ENCODE peak calls at places on chromosomes 1 and 21, in six cellular contexts. One of them, this sample, is unnamed.

GRCh38 chr1:151526735-151527520 is 13.2 kb upstream of the TUFT1 start:
- DNase-seq in endothelial cell of umbilical vein: no peak
- DNase-seq in astrocyte of the cerebellum: no peak
- DNase-seq in esophagus squamous epithelium: no peak
- DNase-seq in MM.1S: no peak
- DNase-seq in AG10803: no peak
- DNase-seq in this sample: no peak

GRCh38 chr1:186033744-186034345 is 299.7 kb downstream of the HMCN1 start:
- DNase-seq in AG10803: peak; percentile 16
- DNase-seq in esophagus squamous epithelium: no peak
- DNase-seq in MM.1S: no peak
- DNase-seq in astrocyte of the cerebellum: no peak
- DNase-seq in endothelial cell of umbilical vein: peak; percentile 50
- DNase-seq in this sample: peak; percentile 18

GRCh38 chr1:58618303-58618702 is 41.3 kb upstream of the TACSTD2 start:
- DNase-seq in MM.1S: no peak
- DNase-seq in endothelial cell of umbilical vein: peak; percentile 96
- DNase-seq in esophagus squamous epithelium: peak; percentile 4
- DNase-seq in AG10803: peak; percentile 96
- DNase-seq in astrocyte of the cerebellum: peak; percentile 45
- DNase-seq in this sample: peak; percentile 42

GRCh38 chr1:44328767-44329416 is 26.2 kb downstream of the ERI3 start:
- DNase-seq in AG10803: no peak
- DNase-seq in esophagus squamous epithelium: no peak
- DNase-seq in astrocyte of the cerebellum: no peak
- DNase-seq in MM.1S: no peak
- DNase-seq in endothelial cell of umbilical vein: no peak
- DNase-seq in this sample: no peak

GRCh38 chr1:55050283-55050682 is 10.9 kb downstream of the PCSK9 start:
- DNase-seq in astrocyte of the cerebellum: peak; percentile 83
- DNase-seq in AG10803: peak; percentile 58
- DNase-seq in endothelial cell of umbilical vein: no peak
- DNase-seq in MM.1S: no peak
- DNase-seq in esophagus squamous epithelium: no peak
- DNase-seq in this sample: peak; percentile 85

GRCh38 chr1:93219443-93219842 is 38.9 kb downstream of the CCDC18 start:
- DNase-seq in AG10803: no peak
- DNase-seq in astrocyte of the cerebellum: peak; percentile 24
- DNase-seq in endothelial cell of umbilical vein: no peak
- DNase-seq in esophagus squamous epithelium: no peak
- DNase-seq in MM.1S: peak; percentile 58
- DNase-seq in this sample: peak; percentile 14

GRCh38 chr1:66533804-66534745 is at the start of gene SGIP1:
- DNase-seq in esophagus squamous epithelium: no peak
- DNase-seq in endothelial cell of umbilical vein: peak; percentile 88
- DNase-seq in astrocyte of the cerebellum: no peak
- DNase-seq in AG10803: peak; percentile 80
- DNase-seq in MM.1S: no peak
- DNase-seq in this sample: peak; percentile 76

GRCh38 chr1:171127481-171127880 is 36.8 kb downstream of the FMO3 start:
- DNase-seq in astrocyte of the cerebellum: peak; percentile 95
- DNase-seq in esophagus squamous epithelium: no peak
- DNase-seq in endothelial cell of umbilical vein: no peak
- DNase-seq in MM.1S: no peak
- DNase-seq in AG10803: peak; percentile 88
- DNase-seq in this sample: peak; percentile 87

GRCh38 chr1:245765241-245766000 is 610.6 kb downstream of the KIF26B start:
- DNase-seq in MM.1S: no peak
- DNase-seq in AG10803: peak; percentile 36
- DNase-seq in endothelial cell of umbilical vein: peak; percentile 26
- DNase-seq in astrocyte of the cerebellum: no peak
- DNase-seq in esophagus squamous epithelium: no peak
- DNase-seq in this sample: peak; percentile 80

GRCh38 chr1:207654320-207654719 is 9.4 kb downstream of the CR1L start:
- DNase-seq in AG10803: peak; percentile 3
- DNase-seq in astrocyte of the cerebellum: no peak
- DNase-seq in endothelial cell of umbilical vein: peak; percentile 6
- DNase-seq in MM.1S: no peak
- DNase-seq in esophagus squamous epithelium: no peak
- DNase-seq in this sample: no peak

GRCh38 chr1:211305044-211305443 is 21.6 kb upstream of the TRAF5 start:
- DNase-seq in astrocyte of the cerebellum: no peak
- DNase-seq in esophagus squamous epithelium: no peak
- DNase-seq in AG10803: peak; percentile 42
- DNase-seq in endothelial cell of umbilical vein: no peak
- DNase-seq in MM.1S: peak; percentile 5
- DNase-seq in this sample: peak; percentile 39

GRCh38 chr1:47558601-47559593 is 121.1 kb downstream of the FOXD2 start:
- DNase-seq in esophagus squamous epithelium: no peak
- DNase-seq in MM.1S: no peak
- DNase-seq in astrocyte of the cerebellum: no peak
- DNase-seq in endothelial cell of umbilical vein: peak; percentile 34
- DNase-seq in AG10803: no peak
- DNase-seq in this sample: no peak

GRCh38 chr1:56911098-56911497 is 54.7 kb downstream of the C8B start:
- DNase-seq in astrocyte of the cerebellum: no peak
- DNase-seq in esophagus squamous epithelium: no peak
- DNase-seq in endothelial cell of umbilical vein: no peak
- DNase-seq in MM.1S: no peak
- DNase-seq in AG10803: peak; percentile 72
- DNase-seq in this sample: no peak

DNA sequence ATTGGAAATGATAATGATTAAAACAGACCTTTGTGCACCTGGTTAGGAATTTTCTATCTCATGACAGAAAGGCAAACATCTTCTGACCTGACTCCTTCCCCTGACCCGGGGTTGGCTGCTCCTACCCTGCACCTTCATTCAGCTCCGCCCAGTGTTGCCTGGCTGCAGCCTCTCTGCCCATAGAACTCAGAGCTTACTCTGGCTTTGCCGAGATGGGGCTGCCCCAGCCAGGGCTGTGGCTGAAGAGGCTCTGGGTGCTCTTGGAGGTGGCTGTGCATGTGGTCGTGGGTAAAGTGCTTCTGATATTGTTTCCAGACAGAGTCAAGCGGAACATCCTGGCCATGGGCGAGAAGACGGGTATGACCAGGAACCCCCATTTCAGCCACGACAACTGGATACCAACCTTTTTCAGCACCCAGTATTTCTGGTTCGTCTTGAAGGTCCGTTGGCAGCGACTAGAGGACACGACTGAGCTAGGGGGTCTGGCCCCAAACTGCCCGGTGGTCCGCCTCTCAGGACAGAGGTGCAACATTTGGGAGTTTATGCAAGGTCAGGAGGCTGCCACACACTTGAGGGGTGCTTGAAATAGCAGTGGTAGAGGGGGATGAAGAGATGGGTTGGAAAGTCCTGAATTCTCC is at the start of gene DIO1:
- DNase-seq in esophagus squamous epithelium: no peak
- DNase-seq in endothelial cell of umbilical vein: no peak
- DNase-seq in AG10803: no peak
- DNase-seq in astrocyte of the cerebellum: no peak
- DNase-seq in MM.1S: no peak
- DNase-seq in this sample: no peak
- H3K4me3 ChIP-seq in esophagus squamous epithelium: no peak within 1 kb of the TSS
- H3K4me3 ChIP-seq in endothelial cell of umbilical vein: no peak within 1 kb of the TSS
- H3K4me3 ChIP-seq in AG10803: no peak within 1 kb of the TSS
- H3K4me3 ChIP-seq in astrocyte of the cerebellum: no peak within 1 kb of the TSS
- H3K4me3 ChIP-seq in MM.1S: no peak within 1 kb of the TSS
- H3K4me3 ChIP-seq in this sample: no peak within 1 kb of the TSS

GRCh38 chr21:23968722-23969647 is 1638.3 kb downstream of the MRPL39 start:
- DNase-seq in astrocyte of the cerebellum: peak; percentile 28
- DNase-seq in AG10803: no peak
- DNase-seq in endothelial cell of umbilical vein: peak; percentile 51
- DNase-seq in MM.1S: peak; percentile 96
- DNase-seq in esophagus squamous epithelium: no peak
- DNase-seq in this sample: peak; percentile 14
- TF ChIP-seq CTCF in astrocyte of the cerebellum: peak; percentile 76
- TF ChIP-seq CTCF in AG10803: no peak
- TF ChIP-seq CTCF in endothelial cell of umbilical vein: peak; percentile 33
- TF ChIP-seq CTCF in MM.1S: peak; percentile 92
- TF ChIP-seq CTCF in esophagus squamous epithelium: peak; percentile 54
- TF ChIP-seq CTCF in this sample: peak; percentile 51

GRCh38 chr1:37947364-37947763 is 511 bp upstream of the INPP5B start:
- DNase-seq in MM.1S: peak; percentile 40
- DNase-seq in esophagus squamous epithelium: no peak
- DNase-seq in endothelial cell of umbilical vein: no peak
- DNase-seq in AG10803: no peak
- DNase-seq in astrocyte of the cerebellum: no peak
- DNase-seq in this sample: no peak
- H3K4me3 ChIP-seq in MM.1S: peak overlapping the region; percentile 88
- H3K4me3 ChIP-seq in esophagus squamous epithelium: peak overlapping the region; percentile 63
- H3K4me3 ChIP-seq in endothelial cell of umbilical vein: peak overlapping the region; percentile 52
- H3K4me3 ChIP-seq in AG10803: no peak overlapping the region
- H3K4me3 ChIP-seq in astrocyte of the cerebellum: peak overlapping the region; percentile 70
- H3K4me3 ChIP-seq in this sample: no peak overlapping the region

DNA sequence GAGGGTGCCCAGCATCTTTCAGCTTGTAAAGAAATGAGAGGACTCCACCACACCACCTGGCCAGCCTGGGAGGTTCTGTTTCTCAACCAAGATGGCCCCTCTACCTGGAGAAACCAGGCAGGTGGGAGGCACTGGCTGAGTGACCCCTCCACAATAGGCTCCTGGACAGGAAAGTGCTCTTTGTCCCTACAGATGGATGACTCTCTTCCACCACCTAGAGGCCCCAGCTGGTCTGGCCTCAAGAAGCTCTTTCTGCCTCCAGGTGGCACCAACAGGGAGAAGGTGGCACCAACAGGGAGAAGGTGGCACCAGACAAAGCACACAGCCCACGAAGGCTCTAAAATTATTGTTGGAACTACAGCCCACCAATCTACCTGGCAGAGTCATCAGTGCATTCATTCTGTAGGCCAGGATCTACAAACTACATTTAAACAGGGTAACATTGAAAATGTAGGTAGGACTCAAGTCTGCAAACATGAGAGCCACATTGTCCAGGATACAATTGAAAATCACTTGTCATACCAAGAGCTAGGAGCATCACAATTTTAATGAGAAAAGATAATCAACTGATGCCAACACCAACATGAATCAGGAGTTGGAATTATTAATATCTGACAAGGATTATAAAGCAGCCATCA is 14.4 kb downstream of the TMPRSS3 start:
- DNase-seq in AG10803: peak; percentile 31
- DNase-seq in endothelial cell of umbilical vein: peak; percentile 31
- DNase-seq in astrocyte of the cerebellum: no peak
- DNase-seq in esophagus squamous epithelium: no peak
- DNase-seq in MM.1S: peak; percentile 76
- DNase-seq in this sample: peak; percentile 22
- TF ChIP-seq CTCF in AG10803: peak; percentile 65
- TF ChIP-seq CTCF in endothelial cell of umbilical vein: peak; percentile 69
- TF ChIP-seq CTCF in astrocyte of the cerebellum: peak; percentile 84
- TF ChIP-seq CTCF in esophagus squamous epithelium: peak; percentile 40
- TF ChIP-seq CTCF in MM.1S: peak; percentile 94
- TF ChIP-seq CTCF in this sample: peak; percentile 80